ENCODE peak calls at places on chromosome 1, in four cellular contexts. M is H9; X is activated CD8-positive, alpha-beta T cell treated with anti-CD3 and anti-CD28 coated beads for 36 hours; C is progenitor cell of endocrine pancreas. J is an unnamed sample.

GRCh38 chr1:117967900-117968299 is 38.4 kb downstream of the WDR3 start:
- DNase-seq in X (no peak), C (no peak), M (no peak), J (no peak)

GRCh38 chr1:210944255-210944654 is 189.7 kb downstream of the KCNH1 start:
- DNase-seq in C (no peak), M (no peak), X (no peak), J (no peak)

GRCh38 chr1:161130266-161130665 is 2.2 kb downstream of the DEDD start:
- DNase-seq in C (no peak), M (no peak), X (no peak), J (no peak)

GRCh38 chr1:149849947-149850360 is 49.4 kb upstream of the BOLA1 start:
- DNase-seq in M (no peak), C (no peak), X (no peak), J (no peak)

GRCh38 chr1:235138821-235139220 is 10.2 kb upstream of the TOMM20 start:
- DNase-seq in M (no peak), X (peak), C (no peak), J (no peak)

GRCh38 chr1:222384536-222384935 is 163.4 kb downstream of the HHIPL2 start:
- DNase-seq in M (no peak), C (no peak), X (no peak), J (no peak)

GRCh38 chr1:205350626-205351235 is 6.0 kb downstream of the KLHDC8A start:
- DNase-seq in X (no peak), M (peak), C (no peak), J (no peak)

GRCh38 chr1:185813401-185813979 is 79.3 kb downstream of the HMCN1 start:
- DNase-seq in X (peak), C (no peak), M (no peak), J (no peak)

GRCh38 chr1:205748398-205749093 is 1.4 kb downstream of the NUCKS1 start:
- DNase-seq in M (no peak), X (peak), C (no peak), J (no peak)

GRCh38 chr1:206733012-206733411 is 37.6 kb upstream of the IL19 start:
- DNase-seq in X (no peak), C (no peak), M (no peak), J (no peak)

GRCh38 chr1:1073743-1074587 is at the start of gene RNF223:
- DNase-seq in M (no peak), X (no peak), C (no peak), J (no peak)

GRCh38 chr1:113106910-113107309 is 33.9 kb downstream of the LRIG2 start:
- DNase-seq in M (no peak), C (no peak), X (no peak), J (no peak)

GRCh38 chr1:89519779-89520358 is 4.8 kb upstream of the LRRC8B start:
- DNase-seq in M (no peak), X (peak), C (no peak), J (no peak)

GRCh38 chr1:213296558-213296957 is 245.5 kb downstream of the RPS6KC1 start:
- DNase-seq in M (no peak), X (no peak), C (no peak), J (no peak)

GRCh38 chr1:1157914-1158710 is 15.6 kb upstream of the TTLL10 start:
- DNase-seq in M (peak), C (peak), X (no peak), J (no peak)

GRCh38 chr1:89953072-89953626 is 41.8 kb upstream of the ZNF326 start:
- DNase-seq in X (peak), C (no peak), M (peak), J (no peak)

GRCh38 chr1:168135116-168135981 is 1.4 kb downstream of the GPR161 start:
- DNase-seq in C (no peak), X (no peak), M (peak), J (no peak)

GRCh38 chr1:103156966-103157365 is 48.6 kb upstream of the COL11A1 start:
- DNase-seq in C (no peak), X (no peak), M (no peak), J (no peak)

GRCh38 chr1:64664287-64664686 is 80.6 kb upstream of the RAVER2 start:
- DNase-seq in C (no peak), M (no peak), X (no peak), J (no peak)

GRCh38 chr1:211734791-211735190 is 59.4 kb upstream of the NEK2 start:
- DNase-seq in X (no peak), M (no peak), C (no peak), J (no peak)

GRCh38 chr1:171298696-171299095 is 15.3 kb upstream of the FMO4 start:
- DNase-seq in X (no peak), M (peak), C (no peak), J (no peak)

GRCh38 chr1:8458607-8459006 is 140.7 kb downstream of the SLC45A1 start:
- DNase-seq in C (no peak), M (no peak), X (no peak), J (no peak)

GRCh38 chr1:42639116-42639515 is 19.1 kb upstream of the PPIH start:
- DNase-seq in M (no peak), C (no peak), X (no peak), J (no peak)

GRCh38 chr1:917076-917459 is 6.7 kb upstream of the SAMD11 start:
- DNase-seq in M (no peak), X (no peak), C (no peak), J (no peak)

GRCh38 chr1:157862114-157863070 is 20.8 kb upstream of the CD5L start:
- DNase-seq in X (no peak), C (no peak), M (no peak), J (no peak)

GRCh38 chr1:1050577-1051052 is 23.5 kb downstream of the RNF223 start:
- DNase-seq in M (no peak), X (no peak), C (no peak), J (no peak)

GRCh38 chr1:194684636-194685035 is 1498.2 kb upstream of the B3GALT2 start:
- DNase-seq in C (no peak), M (no peak), X (no peak), J (no peak)

GRCh38 chr1:202923533-202923932 is 3.5 kb downstream of the KLHL12 start:
- DNase-seq in M (no peak), X (no peak), C (no peak), J (no peak)

GRCh38 chr1:110237406-110238152 is 27.5 kb downstream of the KCNC4 start:
- DNase-seq in M (no peak), X (peak), C (no peak), J (no peak)

GRCh38 chr1:113103048-113103447 is 30.1 kb downstream of the LRIG2 start:
- DNase-seq in M (no peak), X (no peak), C (no peak), J (no peak)

GRCh38 chr1:232142403-232143314 is 487.3 kb downstream of the SIPA1L2 start:
- DNase-seq in X (no peak), C (no peak), M (no peak), J (no peak)

GRCh38 chr1:161207173-161207572 is 5.0 kb downstream of the NDUFS2 start:
- DNase-seq in X (no peak), M (no peak), C (no peak), J (no peak)

GRCh38 chr1:90512441-90512840 is 204.7 kb downstream of the BARHL2 start:
- DNase-seq in C (no peak), X (no peak), M (no peak), J (no peak)

GRCh38 chr1:118209648-118210047 is 24.6 kb upstream of the SPAG17 start:
- DNase-seq in X (no peak), M (no peak), C (no peak), J (no peak)

GRCh38 chr1:15948600-15949452 is 27.1 kb downstream of the ZBTB17 start:
- DNase-seq in X (peak), C (no peak), M (no peak), J (peak)

GRCh38 chr1:96966536-96967138 is 245.1 kb downstream of the PTBP2 start:
- DNase-seq in X (peak), C (peak), M (peak), J (peak)

GRCh38 chr1:23590058-23590783 is 30.9 kb upstream of the ID3 start:
- DNase-seq in C (no peak), X (peak), M (no peak), J (no peak)

GRCh38 chr1:204348722-204349121 is 11.0 kb downstream of the PLEKHA6 start:
- DNase-seq in M (no peak), X (no peak), C (no peak), J (no peak)

GRCh38 chr1:186740324-186740723 is 60.1 kb upstream of the PTGS2 start:
- DNase-seq in X (peak), C (no peak), M (no peak), J (no peak)

GRCh38 chr1:68623700-68624099 is 126.8 kb upstream of the DEPDC1 start:
- DNase-seq in C (no peak), M (no peak), X (no peak), J (no peak)

GRCh38 chr1:10209590-10209904 is 823 bp upstream of the KIF1B start:
- DNase-seq in X (no peak), C (no peak), M (no peak), J (no peak)
- TF ChIP-seq CTCF in X (no peak), C (no peak), M (no peak), J (no peak)

DNA sequence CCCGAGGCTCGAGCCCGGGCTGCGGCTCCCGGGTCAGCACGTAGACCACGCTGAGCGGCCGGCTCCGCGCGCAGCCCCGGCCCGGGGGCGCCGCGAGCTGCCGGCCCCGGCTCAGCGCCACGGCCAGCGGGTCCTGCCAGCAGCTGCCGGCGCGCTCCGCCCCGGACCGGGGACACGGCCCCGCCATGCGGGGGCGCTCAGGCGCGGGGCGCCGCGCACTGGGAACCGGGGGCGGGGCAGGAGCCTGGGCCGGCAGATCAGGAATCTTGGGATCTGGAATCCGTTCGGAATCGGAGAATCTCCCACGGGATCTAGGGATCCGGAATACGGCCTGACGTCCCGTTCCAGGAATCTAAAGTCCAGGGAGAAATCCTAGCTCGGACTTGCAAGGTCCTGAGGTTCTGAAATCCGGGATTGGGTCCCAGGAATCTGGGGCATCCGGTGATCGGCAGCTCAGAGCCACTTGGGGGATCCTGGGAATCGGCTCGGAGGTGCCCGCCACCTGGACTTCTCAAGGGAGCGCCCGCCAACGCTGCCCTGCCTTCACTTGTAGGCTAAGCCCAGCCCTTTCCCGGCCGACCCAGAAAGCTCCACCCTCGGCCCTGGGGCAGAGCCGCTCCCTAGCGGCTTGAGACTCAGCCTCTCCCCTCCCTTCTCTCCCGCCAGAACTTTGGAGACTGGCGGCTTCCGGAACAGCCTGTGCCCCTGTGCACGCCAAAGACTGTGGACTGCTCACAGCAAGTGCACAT is at the start of gene MAP3K6:
- DNase-seq in X (peak), C (peak), M (peak), J (peak)
- TF ChIP-seq CTCF in X (peak), C (peak), M (peak), J (no peak)

GRCh38 chr1:6489383-6489765 is 2.1 kb downstream of the PLEKHG5 start:
- DNase-seq in C (no peak), M (no peak), X (no peak), J (no peak)

GRCh38 chr1:6491480-6491962 is at the start of gene PLEKHG5:
- DNase-seq in M (peak), X (peak), C (no peak), J (no peak)

GRCh38 chr1:6491076-6491449 is 404 bp downstream of the PLEKHG5 start:
- DNase-seq in X (no peak), M (no peak), C (no peak), J (no peak)

GRCh38 chr1:6489799-6490180 is 1.7 kb downstream of the PLEKHG5 start:
- DNase-seq in X (peak), C (peak), M (peak), J (no peak)

DNA sequence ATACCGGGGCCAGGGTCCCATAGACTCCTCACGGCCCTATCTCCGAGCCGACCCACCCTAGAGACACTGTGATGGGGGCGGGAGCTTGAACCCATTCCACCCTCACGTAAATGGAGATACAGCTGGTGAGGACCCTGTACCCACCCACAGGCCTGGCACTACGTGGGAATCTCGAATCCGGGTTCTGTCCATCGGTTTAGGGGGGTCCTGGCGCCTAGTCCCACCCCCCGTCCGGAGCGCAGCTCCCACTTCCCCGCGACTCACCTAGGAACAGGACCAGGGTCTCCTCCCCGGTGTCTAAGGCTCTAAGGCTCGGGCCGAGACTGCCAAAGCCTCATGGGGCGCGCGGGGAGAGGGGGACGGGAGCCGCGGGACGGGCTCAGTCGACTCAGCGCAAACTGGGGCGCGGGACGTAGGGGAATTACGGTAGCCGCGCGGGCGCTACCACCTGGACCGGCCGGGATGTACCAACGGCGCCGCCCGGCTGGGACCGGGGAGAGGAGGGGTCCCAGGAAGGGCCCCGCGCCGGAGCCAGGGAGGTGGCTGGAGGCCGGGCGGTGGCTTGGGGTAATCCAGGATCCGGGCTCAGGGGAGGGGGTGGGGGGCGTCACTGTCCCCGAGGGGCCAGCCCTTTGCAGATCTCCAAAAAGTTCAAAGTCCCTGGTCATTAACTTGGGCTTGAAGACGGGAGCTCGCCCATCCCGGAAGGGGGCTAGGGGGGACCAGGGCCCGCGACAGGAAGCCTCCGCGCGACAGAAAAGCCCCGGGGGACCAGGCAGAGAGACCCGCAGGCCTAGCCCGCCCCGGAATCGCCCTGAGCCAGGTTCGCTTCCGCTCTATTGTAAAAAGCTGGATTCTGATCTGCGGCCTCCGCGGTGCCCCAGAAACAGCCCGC is 1.0 kb downstream of the PLEKHG5 start:
- DNase-seq in X (peak), M (peak), C (peak), J (peak)
- TF ChIP-seq CTCF in X (peak), M (peak), C (peak), J (no peak)

GRCh38 chr1:30638811-30639210 is 84.6 kb downstream of the MATN1 start:
- DNase-seq in X (no peak), M (no peak), C (no peak), J (no peak)
- TF ChIP-seq CTCF in X (no peak), M (no peak), C (no peak), J (no peak)

J was measured in omental fat pad.